ENCODE peak calls at places on chromosomes 12 and 14, in five cellular contexts. F, Z, J, N and B are unnamed samples.
A peak's percentile ranks its signal among the peaks of the same experiment; 100 is the strongest.

GRCh38 chr12:69985656-69986055 is 160.6 kb downstream of the MYRFL start:
- DNase-seq in F (no peak), J (peak; percentile 31), Z (no peak), N (peak; percentile 24), B (no peak)

GRCh38 chr12:56160160-56160763 is 2.1 kb downstream of the MYL6 start:
- DNase-seq in F (no peak), J (no peak), N (no peak), Z (no peak), B (peak; percentile 35)

GRCh38 chr12:119758236-119758635 is 90.3 kb downstream of the PRKAB1 start:
- DNase-seq in J (no peak), N (no peak), Z (no peak), F (no peak), B (no peak)

GRCh38 chr14:74604896-74605295 is 7.1 kb downstream of the LTBP2 start:
- DNase-seq in J (no peak), Z (no peak), N (no peak), F (no peak), B (peak; percentile 47)

GRCh38 chr12:124248862-124249825 is 45.7 kb upstream of the RFLNA start:
- DNase-seq in N (no peak), F (no peak), J (no peak), Z (no peak), B (no peak)

GRCh38 chr12:89140580-89141236 is 211.6 kb downstream of the DUSP6 start:
- DNase-seq in N (no peak), F (no peak), Z (no peak), J (no peak), B (peak; percentile 61)

GRCh38 chr12:51525518-51525917 is 65.5 kb upstream of the SCN8A start:
- DNase-seq in Z (no peak), N (no peak), F (no peak), J (no peak), B (no peak)

GRCh38 chr12:68611094-68611818 is 557 bp downstream of the RAP1B start:
- DNase-seq in Z (peak; percentile 89), F (no peak), J (peak; percentile 18), N (no peak), B (peak; percentile 60)

GRCh38 chr12:62297321-62297720 is 37.1 kb downstream of the USP15 start:
- DNase-seq in Z (no peak), J (no peak), F (no peak), N (no peak), B (no peak)

GRCh38 chr14:86935241-86935640 is 1057.7 kb downstream of the GALC start:
- DNase-seq in N (no peak), Z (no peak), F (no peak), J (no peak), B (peak; percentile 61)

GRCh38 chr14:87894920-87895319 is 98.1 kb downstream of the GALC start:
- DNase-seq in N (no peak), F (no peak), J (no peak), Z (no peak), B (no peak)

GRCh38 chr14:105894125-105894977 is 368.0 kb downstream of the TMEM121 start:
- DNase-seq in N (no peak), J (no peak), Z (peak; percentile 42), F (peak; percentile 48), B (no peak)

GRCh38 chr12:95802482-95803264 is 12.1 kb upstream of the NTN4 start:
- DNase-seq in J (peak; percentile 67), N (peak; percentile 85), Z (no peak), F (no peak), B (peak; percentile 93)

GRCh38 chr14:73633517-73634332 is 11.1 kb upstream of the DNAL1 start:
- DNase-seq in F (peak; percentile 54), J (peak; percentile 62), Z (peak; percentile 79), N (peak; percentile 59), B (peak; percentile 69)

GRCh38 chr12:110666892-110667291 is 22.0 kb downstream of the HVCN1 start:
- DNase-seq in J (no peak), Z (no peak), F (no peak), N (no peak), B (no peak)

GRCh38 chr14:20422886-20423285 is 9.6 kb upstream of the TEP1 start:
- DNase-seq in J (no peak), N (no peak), Z (no peak), F (no peak), B (no peak)

GRCh38 chr12:6044082-6044481 is 80.4 kb downstream of the VWF start:
- DNase-seq in F (no peak), J (no peak), Z (no peak), N (no peak), B (no peak)

GRCh38 chr12:113208041-113208934 is 13.0 kb upstream of the TPCN1 start:
- DNase-seq in J (no peak), Z (peak; percentile 73), F (no peak), N (no peak), B (peak; percentile 79)

GRCh38 chr12:32087301-32087700 is 19.3 kb upstream of the BICD1 start:
- DNase-seq in F (no peak), Z (no peak), N (no peak), J (no peak), B (no peak)

GRCh38 chr12:130826151-130826801 is 12.8 kb downstream of the STX2 start:
- DNase-seq in N (peak; percentile 33), F (no peak), Z (no peak), J (peak; percentile 53), B (peak; percentile 69)

GRCh38 chr12:108827941-108828340 is 29.4 kb downstream of the SSH1 start:
- DNase-seq in J (no peak), F (no peak), Z (no peak), N (no peak), B (no peak)

GRCh38 chr12:118055865-118056773 is 4.9 kb downstream of the WSB2 start:
- DNase-seq in F (no peak), N (peak; percentile 84), Z (no peak), J (no peak), B (peak; percentile 36)

GRCh38 chr12:54166543-54167499 is 22.0 kb downstream of the SMUG1 start:
- DNase-seq in Z (no peak), N (no peak), F (no peak), J (no peak), B (no peak)

GRCh38 chr14:30272848-30273563 is 286.0 kb upstream of the G2E3 start:
- DNase-seq in Z (no peak), N (no peak), F (no peak), J (no peak), B (no peak)

GRCh38 chr14:35338731-35339405 is 46.7 kb downstream of the PSMA6 start:
- DNase-seq in Z (peak; percentile 59), F (no peak), N (no peak), J (no peak), B (no peak)

GRCh38 chr14:42141328-42141727 is 534.7 kb downstream of the LRFN5 start:
- DNase-seq in J (no peak), Z (no peak), F (no peak), N (no peak), B (no peak)

GRCh38 chr12:13592063-13592942 is 389.1 kb downstream of the GRIN2B start:
- DNase-seq in Z (no peak), F (no peak), J (no peak), N (no peak), B (no peak)

GRCh38 chr12:124581299-124581698 is 13.9 kb upstream of the NCOR2 start:
- DNase-seq in J (no peak), Z (no peak), F (no peak), N (no peak), B (no peak)

GRCh38 chr12:43858991-43859390 is 23.1 kb downstream of the TMEM117 start:
- DNase-seq in Z (no peak), N (no peak), F (no peak), J (no peak), B (no peak)

GRCh38 chr12:108302471-108303311 is 36.4 kb downstream of the CMKLR1 start:
- DNase-seq in Z (peak; percentile 92), N (peak; percentile 84), F (peak; percentile 67), J (no peak), B (no peak)

DNA sequence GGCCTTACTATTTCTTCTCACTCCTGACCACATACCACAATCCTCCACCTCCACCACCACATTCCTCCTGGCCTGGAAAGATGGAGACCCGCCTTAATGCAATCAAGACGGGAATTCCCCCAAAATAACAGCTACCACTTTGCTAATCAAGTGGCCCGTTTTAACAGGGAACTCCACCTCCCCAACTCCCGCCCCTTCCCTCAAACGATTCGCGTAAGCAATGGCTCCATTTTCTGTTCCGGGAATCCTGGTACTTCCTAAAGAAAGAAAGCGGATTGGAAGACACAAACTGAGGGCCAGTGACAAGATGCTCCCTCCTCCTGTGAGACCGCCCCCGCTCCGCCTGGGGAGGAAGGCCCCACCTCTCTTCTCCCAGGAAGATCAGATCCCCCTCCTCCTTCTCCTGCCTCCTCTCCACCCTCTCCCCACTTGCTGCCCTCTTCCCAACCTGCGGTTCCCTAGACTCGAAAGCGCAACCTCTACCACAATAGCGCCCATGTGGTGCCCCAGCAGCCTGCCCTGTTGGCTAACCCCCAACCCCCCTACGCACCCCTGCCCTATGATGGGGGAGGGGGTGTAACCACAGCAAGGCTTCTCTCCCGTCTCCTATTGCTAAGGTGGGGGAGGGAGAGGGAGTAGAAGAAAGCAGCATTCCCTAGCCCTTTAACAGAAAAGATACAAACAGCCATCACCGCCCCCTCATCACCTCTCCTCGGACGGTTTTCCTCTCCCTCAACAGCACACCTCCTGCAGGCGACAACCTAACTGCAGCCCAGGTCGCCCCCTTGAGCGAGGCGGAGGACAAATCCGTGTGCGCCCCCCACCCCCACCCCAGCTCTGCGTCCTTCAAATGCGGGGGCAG is 777 bp downstream of the ARF3 start:
- DNase-seq in Z (peak; percentile 94), J (peak; percentile 94), F (peak; percentile 75), N (peak; percentile 68), B (peak; percentile 97)
- TF ChIP-seq POLR2A in Z (no peak), J (no peak), F (no peak), N (no peak), B (no peak)

GRCh38 chr14:76770521-76771431 is 9.5 kb downstream of the VASH1 start:
- DNase-seq in N (no peak), F (no peak), Z (peak; percentile 19), J (no peak), B (no peak)

GRCh38 chr14:76768671-76769500 is 7.6 kb downstream of the VASH1 start:
- DNase-seq in J (no peak), Z (no peak), F (no peak), N (no peak), B (no peak)

GRCh38 chr14:76769636-76770292 is 8.5 kb downstream of the VASH1 start:
- DNase-seq in Z (peak; percentile 57), F (no peak), N (no peak), J (no peak), B (no peak)

GRCh38 chr14:76767681-76768055 is 6.4 kb downstream of the VASH1 start:
- DNase-seq in N (no peak), Z (no peak), J (no peak), F (no peak), B (no peak)

GRCh38 chr14:76768201-76768656 is 7.0 kb downstream of the VASH1 start:
- DNase-seq in N (no peak), Z (no peak), F (no peak), J (no peak), B (no peak)
- TF ChIP-seq POLR2A in N (no peak), Z (no peak), F (no peak), J (no peak), B (no peak)

GRCh38 chr12:2058837-2059236 is 6.0 kb downstream of the CACNA1C start:
- DNase-seq in J (no peak), Z (no peak), N (no peak), F (no peak), B (no peak)

GRCh38 chr12:2068638-2069037 is 15.9 kb downstream of the CACNA1C start:
- DNase-seq in N (no peak), F (no peak), Z (no peak), J (no peak), B (no peak)

GRCh38 chr12:2061402-2061801 is 8.6 kb downstream of the CACNA1C start:
- DNase-seq in Z (no peak), F (no peak), J (no peak), N (no peak), B (no peak)

GRCh38 chr12:2064078-2064507 is 11.3 kb downstream of the CACNA1C start:
- DNase-seq in J (no peak), N (no peak), Z (no peak), F (no peak), B (peak; percentile 59)
- TF ChIP-seq POLR2A in J (no peak), N (no peak), Z (no peak), F (no peak), B (no peak)

GRCh38 chr14:92659765-92660561 is 88.5 kb downstream of the LGMN start:
- DNase-seq in F (no peak), Z (no peak), J (no peak), N (no peak), B (no peak)
- TF ChIP-seq POLR2A in F (no peak), Z (no peak), J (no peak), N (no peak), B (no peak)